ENCODE peak calls at places on chromosome 14, in ten cellular contexts. Q is PC-3; B is fibroblast of pulmonary artery; S is HFF-Myc; L is tibial artery; K is GM23248; P is CD4-positive, alpha-beta memory T cell; U is MG63; G is thoracic aorta; M is cardiac muscle cell. E is an unnamed sample.

GRCh38 chr14:96352708-96353107 is 10.4 kb downstream of the ATG2B start:
- DNase-seq in Q (no peak), B (no peak), S (no peak), L (no peak), K (no peak), P (no peak), U (no peak), G (no peak), M (no peak), E (no peak)

GRCh38 chr14:65382586-65382985 is 29.9 kb upstream of the FUT8 start:
- DNase-seq in Q (no peak), B (no peak), S (no peak), L (no peak), K (no peak), P (no peak), U (no peak), G (no peak), M (no peak), E (no peak)

GRCh38 chr14:54704768-54705167 is 137.8 kb downstream of the SAMD4A start:
- DNase-seq in Q (no peak), B (no peak), S (no peak), L (no peak), K (no peak), P (no peak), U (no peak), G (no peak), M (no peak), E (no peak)

GRCh38 chr14:26204954-26205479 is 392.8 kb downstream of the NOVA1 start:
- DNase-seq in Q (no peak), B (peak), S (no peak), L (peak), K (peak), P (no peak), U (peak), G (no peak), M (peak), E (no peak)

GRCh38 chr14:57526942-57527341 is 33.3 kb upstream of the CCDC198 start:
- DNase-seq in Q (no peak), B (no peak), S (no peak), L (no peak), K (no peak), P (no peak), U (no peak), G (no peak), M (no peak), E (no peak)

GRCh38 chr14:101838476-101838875 is 77.0 kb downstream of the PPP2R5C start:
- DNase-seq in Q (no peak), B (no peak), S (no peak), L (no peak), K (no peak), P (no peak), U (no peak), G (no peak), M (no peak), E (no peak)

GRCh38 chr14:73457050-73457934 is 1.1 kb downstream of the NUMB start:
- DNase-seq in Q (peak), B (no peak), S (no peak), L (peak), K (peak), P (no peak), U (peak), G (no peak), M (peak), E (no peak)

GRCh38 chr14:50037837-50038236 is 78.5 kb downstream of the VCPKMT start:
- DNase-seq in Q (no peak), B (no peak), S (no peak), L (no peak), K (peak), P (no peak), U (no peak), G (no peak), M (peak), E (no peak)

GRCh38 chr14:70357985-70358384 is 1.5 kb downstream of the COX16 start:
- DNase-seq in Q (no peak), B (no peak), S (no peak), L (no peak), K (no peak), P (no peak), U (no peak), G (no peak), M (no peak), E (no peak)

GRCh38 chr14:61152851-61153364 is 128.2 kb downstream of the TMEM30B start:
- DNase-seq in Q (peak), B (peak), S (no peak), L (no peak), K (peak), P (no peak), U (no peak), G (no peak), M (peak), E (no peak)

GRCh38 chr14:26525057-26525456 is 72.8 kb downstream of the NOVA1 start:
- DNase-seq in Q (no peak), B (peak), S (no peak), L (no peak), K (peak), P (no peak), U (no peak), G (no peak), M (peak), E (no peak)

GRCh38 chr14:61671086-61671485 is 24.2 kb upstream of the HIF1A start:
- DNase-seq in Q (no peak), B (no peak), S (no peak), L (no peak), K (no peak), P (peak), U (no peak), G (no peak), M (peak), E (no peak)

GRCh38 chr14:65302571-65303184 is 109.9 kb upstream of the FUT8 start:
- DNase-seq in Q (peak), B (no peak), S (no peak), L (no peak), K (peak), P (no peak), U (no peak), G (no peak), M (no peak), E (no peak)

GRCh38 chr14:89851031-89851430 is 103.5 kb downstream of the EFCAB11 start:
- DNase-seq in Q (no peak), B (no peak), S (no peak), L (no peak), K (no peak), P (no peak), U (no peak), G (no peak), M (peak), E (no peak)

GRCh38 chr14:95183082-95183481 is 25.8 kb upstream of the DICER1 start:
- DNase-seq in Q (no peak), B (no peak), S (no peak), L (no peak), K (no peak), P (no peak), U (no peak), G (no peak), M (no peak), E (no peak)

GRCh38 chr14:36517242-36518030 is 2.6 kb downstream of the NKX2-1 start:
- DNase-seq in Q (no peak), B (no peak), S (no peak), L (no peak), K (no peak), P (no peak), U (no peak), G (no peak), M (no peak), E (no peak)

GRCh38 chr14:33551963-33552362 is 398.9 kb downstream of the EGLN3 start:
- DNase-seq in Q (no peak), B (no peak), S (no peak), L (no peak), K (no peak), P (no peak), U (no peak), G (no peak), M (no peak), E (no peak)

GRCh38 chr14:44803239-44803905 is 158.4 kb downstream of the KLHL28 start:
- DNase-seq in Q (peak), B (peak), S (peak), L (no peak), K (peak), P (no peak), U (no peak), G (no peak), M (peak), E (peak)

GRCh38 chr14:95234426-95234825 is 77.1 kb upstream of the DICER1 start:
- DNase-seq in Q (no peak), B (no peak), S (no peak), L (no peak), K (no peak), P (no peak), U (no peak), G (no peak), M (no peak), E (no peak)

GRCh38 chr14:78950654-78951053 is 780.5 kb downstream of the NRXN3 start:
- DNase-seq in Q (peak), B (peak), S (no peak), L (no peak), K (peak), P (no peak), U (no peak), G (no peak), M (peak), E (no peak)

GRCh38 chr14:44854114-44854513 is 107.6 kb downstream of the KLHL28 start:
- DNase-seq in Q (no peak), B (no peak), S (no peak), L (no peak), K (no peak), P (no peak), U (no peak), G (no peak), M (no peak), E (no peak)

GRCh38 chr14:59919582-59920377 is at the start of gene LRRC9:
- DNase-seq in Q (no peak), B (peak), S (no peak), L (no peak), K (peak), P (peak), U (peak), G (no peak), M (peak), E (no peak)

GRCh38 chr14:99571303-99571986 is 32.6 kb downstream of the CCDC85C start:
- DNase-seq in Q (peak), B (no peak), S (no peak), L (no peak), K (no peak), P (no peak), U (no peak), G (no peak), M (no peak), E (no peak)

GRCh38 chr14:103495854-103496253 is 26.8 kb downstream of the CKB start:
- DNase-seq in Q (no peak), B (no peak), S (no peak), L (no peak), K (no peak), P (no peak), U (no peak), G (no peak), M (no peak), E (no peak)

DNA sequence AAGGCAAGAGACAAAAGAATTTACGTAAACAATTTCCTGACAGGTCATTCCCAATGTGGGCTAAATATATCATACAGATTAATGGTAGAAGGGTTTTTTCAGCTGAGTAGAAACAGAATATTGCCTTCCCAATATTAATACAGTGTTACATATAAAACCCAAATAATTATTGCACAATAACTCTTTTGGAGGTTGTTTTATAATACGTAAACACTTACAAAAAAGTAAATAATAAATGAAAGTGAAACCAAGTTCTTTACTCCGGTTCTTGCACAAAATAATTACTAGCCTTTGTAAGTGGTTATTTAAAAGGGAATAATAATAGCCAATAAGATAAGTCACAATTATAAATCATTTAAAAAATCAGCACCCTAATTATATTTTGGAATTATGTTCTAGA is 118.6 kb upstream of the SSTR1 start:
- DNase-seq in Q (no peak), B (no peak), S (no peak), L (no peak), K (peak), P (peak), U (no peak), G (no peak), M (no peak), E (no peak)
- H3K4me3 ChIP-seq in Q (peak), B (no peak), S (no peak), L (no peak), K (peak), P (peak), U (peak), G (peak), M (no peak), E (no peak)

GRCh38 chr14:51990488-51990887 is 1.1 kb downstream of the RTRAF start:
- DNase-seq in Q (no peak), B (no peak), S (no peak), L (no peak), K (no peak), P (no peak), U (no peak), G (no peak), M (no peak), E (no peak)
- H3K4me3 ChIP-seq in Q (peak), B (peak), S (peak), L (peak), K (peak), P (peak), U (peak), G (peak), M (peak), E (peak)

DNA sequence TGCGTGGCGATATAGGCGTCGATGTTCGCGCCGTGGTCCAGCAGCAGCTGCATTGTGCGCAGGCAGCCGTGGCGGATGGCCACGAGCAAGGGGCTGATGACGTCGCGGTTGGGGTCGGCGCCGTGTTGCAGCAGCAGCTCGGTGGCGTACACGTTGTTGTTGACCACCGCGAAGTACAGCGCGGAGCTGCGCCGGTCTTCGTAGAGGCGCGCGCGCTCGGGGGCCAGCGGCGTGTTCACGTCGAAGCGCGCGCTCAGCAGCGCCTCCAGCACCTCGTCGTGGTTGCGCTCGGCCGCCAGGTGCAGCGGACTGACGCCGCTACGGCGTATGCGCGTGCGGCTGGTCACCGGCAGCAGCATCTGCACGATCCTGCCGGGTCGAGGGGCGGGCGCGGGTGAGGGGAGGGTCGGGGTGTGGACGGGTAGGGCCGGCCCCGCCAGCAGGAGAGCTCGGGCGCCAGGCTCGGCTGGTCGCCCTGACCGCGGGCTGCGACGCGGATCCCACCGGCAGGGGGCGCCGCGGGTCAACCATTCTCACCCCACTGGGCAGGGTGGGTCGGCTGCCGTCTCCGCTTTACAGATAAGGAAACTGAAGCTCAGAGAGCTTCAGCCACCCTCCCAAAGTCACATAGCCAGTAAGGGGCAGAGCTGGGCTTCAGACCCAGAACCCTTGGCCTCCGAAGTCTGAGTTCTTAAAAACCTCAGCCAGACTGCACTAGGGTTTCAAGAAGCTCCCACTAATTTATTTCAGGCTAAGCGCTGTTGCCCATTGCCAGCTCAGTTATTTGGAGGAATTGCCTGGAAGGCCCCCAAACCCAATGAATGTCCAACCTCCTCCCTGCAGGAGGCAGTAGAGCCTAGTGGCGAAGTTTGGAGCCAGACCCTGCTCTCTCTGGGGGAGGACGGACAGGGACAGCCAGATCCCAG is 12.4 kb downstream of the FAM181A start:
- DNase-seq in Q (peak), B (peak), S (no peak), L (peak), K (peak), P (peak), U (peak), G (peak), M (peak), E (peak)
- H3K4me3 ChIP-seq in Q (peak), B (no peak), S (no peak), L (peak), K (peak), P (peak), U (peak), G (peak), M (no peak), E (peak)

GRCh38 chr14:76956253-76957090 is 72.0 kb downstream of the IRF2BPL start:
- DNase-seq in Q (peak), B (peak), S (no peak), L (peak), K (peak), P (peak), U (peak), G (peak), M (peak), E (peak)
- H3K4me3 ChIP-seq in Q (peak), B (peak), S (peak), L (peak), K (peak), P (peak), U (no peak), G (peak), M (no peak), E (peak)

GRCh38 chr14:21509432-21510143 is 1.6 kb downstream of the METTL3 start:
- DNase-seq in Q (no peak), B (no peak), S (no peak), L (no peak), K (no peak), P (no peak), U (no peak), G (no peak), M (no peak), E (no peak)
- H3K4me3 ChIP-seq in Q (peak), B (peak), S (peak), L (peak), K (peak), P (peak), U (peak), G (peak), M (peak), E (peak)

GRCh38 chr14:104865631-104866441 is 768 bp downstream of the CEP170B start:
- DNase-seq in Q (peak), B (peak), S (no peak), L (peak), K (peak), P (no peak), U (peak), G (no peak), M (peak), E (no peak)

GRCh38 chr14:104863923-104864266 is 1.2 kb upstream of the CEP170B start:
- DNase-seq in Q (no peak), B (no peak), S (no peak), L (no peak), K (no peak), P (no peak), U (no peak), G (no peak), M (no peak), E (no peak)

GRCh38 chr14:104865069-104865630 is at the start of gene CEP170B:
- DNase-seq in Q (peak), B (peak), S (no peak), L (no peak), K (peak), P (peak), U (peak), G (no peak), M (peak), E (no peak)

GRCh38 chr14:104863131-104863862 is 1.8 kb upstream of the CEP170B start:
- DNase-seq in Q (no peak), B (no peak), S (no peak), L (no peak), K (no peak), P (no peak), U (no peak), G (no peak), M (no peak), E (no peak)

DNA sequence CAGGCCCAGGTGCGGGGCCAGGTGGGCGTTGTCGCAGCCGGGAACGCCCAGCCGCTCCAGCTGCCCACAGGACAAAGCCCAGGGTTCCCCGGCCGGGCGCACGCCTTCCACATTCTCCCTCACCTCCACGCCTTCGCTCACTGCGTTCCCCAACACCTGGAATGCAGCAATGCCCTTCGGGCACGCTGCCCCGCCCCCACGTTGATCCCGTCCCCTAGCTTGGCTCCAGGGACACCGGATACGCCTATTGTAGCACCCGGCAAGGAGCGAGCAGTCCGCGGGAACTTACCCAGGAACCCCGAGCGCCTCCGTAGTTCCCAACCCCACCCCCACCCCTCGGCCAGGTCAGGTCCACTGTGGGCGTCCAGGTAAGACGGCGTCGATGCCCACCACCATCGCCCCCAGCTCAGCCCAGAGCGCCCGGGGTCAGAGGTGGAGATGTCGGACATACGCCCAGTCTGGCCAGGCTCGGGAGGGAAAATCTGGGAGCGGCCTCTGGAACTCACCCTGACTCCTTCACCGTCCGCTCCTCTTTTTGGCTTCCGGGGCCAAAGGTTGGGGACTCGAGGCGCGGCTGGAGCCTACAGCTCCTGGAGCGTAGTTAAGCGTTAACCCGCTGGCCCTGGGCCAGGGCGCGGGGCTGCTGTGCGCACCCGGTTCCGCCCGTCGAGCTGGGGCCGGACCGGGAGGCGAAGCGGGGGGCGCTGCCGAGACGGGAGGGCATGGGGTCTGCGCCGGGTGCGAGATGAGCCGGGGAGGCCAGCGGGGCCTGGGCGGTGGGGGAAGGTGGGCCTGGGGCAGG is 600 bp upstream of the CEP170B start:
- DNase-seq in Q (peak), B (no peak), S (no peak), L (no peak), K (peak), P (no peak), U (peak), G (no peak), M (peak), E (no peak)
- H3K4me3 ChIP-seq in Q (peak), B (peak), S (peak), L (peak), K (peak), P (peak), U (peak), G (peak), M (peak), E (peak)

GRCh38 chr14:23071244-23071974 is 14.1 kb upstream of the CDH24 start:
- DNase-seq in Q (peak), B (peak), S (peak), L (peak), K (peak), P (peak), U (peak), G (peak), M (peak), E (peak)

GRCh38 chr14:23070262-23071129 is 13.2 kb upstream of the CDH24 start:
- DNase-seq in Q (no peak), B (no peak), S (no peak), L (no peak), K (peak), P (no peak), U (no peak), G (no peak), M (no peak), E (no peak)

GRCh38 chr14:23074906-23075305 is 17.6 kb upstream of the CDH24 start:
- DNase-seq in Q (no peak), B (no peak), S (no peak), L (no peak), K (no peak), P (no peak), U (no peak), G (no peak), M (no peak), E (no peak)

GRCh38 chr14:23069413-23069806 is 12.1 kb upstream of the CDH24 start:
- DNase-seq in Q (no peak), B (no peak), S (no peak), L (no peak), K (no peak), P (no peak), U (no peak), G (no peak), M (no peak), E (no peak)

DNA sequence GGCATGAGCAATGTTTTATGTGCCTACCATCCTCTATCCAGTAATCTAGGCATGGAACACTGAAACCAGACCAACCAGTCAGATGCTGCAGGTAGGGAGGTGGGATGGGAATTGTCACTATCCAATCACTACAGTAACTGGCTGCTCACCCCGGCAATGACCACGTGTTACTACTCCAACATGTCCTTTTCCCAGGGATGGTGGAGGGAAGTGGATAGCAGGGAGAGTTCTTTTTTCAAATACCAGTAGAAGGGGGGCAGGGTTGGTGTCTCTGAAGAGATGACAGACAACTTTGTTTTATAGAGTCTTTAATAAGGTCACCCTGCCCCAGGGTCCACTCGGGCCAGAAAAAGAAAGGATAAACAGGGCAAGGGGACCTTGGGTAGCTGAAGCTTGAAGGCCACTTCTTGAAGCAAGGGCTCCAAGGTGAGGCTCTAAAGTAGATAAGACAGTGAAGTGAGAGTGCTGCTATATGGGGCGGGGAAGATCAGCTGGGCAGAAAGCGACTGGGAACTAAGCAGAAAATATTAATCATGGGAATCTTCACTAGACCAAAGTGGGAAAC is 14.7 kb upstream of the CDH24 start:
- DNase-seq in Q (peak), B (no peak), S (no peak), L (no peak), K (no peak), P (no peak), U (no peak), G (no peak), M (no peak), E (no peak)
- H3K4me3 ChIP-seq in Q (peak), B (peak), S (peak), L (peak), K (peak), P (no peak), U (peak), G (peak), M (peak), E (no peak)